ENCODE peak calls at places on chromosomes 6 and 20, in nine cellular contexts. B is activated CD4-positive, alpha-beta T cell treated with anti-CD3 and anti-CD28 coated beads, Interleukin-2, amount 50 U/mL, for 1 hour; X is psoas muscle; R is ovary; Q is iPS-NIHi11; E is sigmoid colon; I is GM13977; Z is ELR; K is fibroblast of lung. A is an unnamed sample.

GRCh38 chr6:163460307-163460782 is 45.8 kb downstream of the QKI start:
- DNase-seq in B (no peak), X (no peak), R (no peak), Q (no peak), E (no peak), I (peak), Z (peak), K (peak), A (no peak)

GRCh38 chr6:57283096-57283495 is 34.3 kb upstream of the PRIM2 start:
- DNase-seq in B (no peak), X (no peak), R (no peak), Q (no peak), E (no peak), I (no peak), Z (no peak), K (no peak), A (no peak)

GRCh38 chr6:133468591-133468990 is 227.4 kb downstream of the EYA4 start:
- DNase-seq in B (no peak), X (no peak), R (no peak), Q (no peak), E (no peak), I (no peak), Z (no peak), K (no peak), A (no peak)

GRCh38 chr20:34824861-34825529 is 456 bp downstream of the NCOA6 start:
- DNase-seq in B (peak), X (peak), R (peak), Q (peak), E (peak), I (peak), Z (peak), K (peak), A (peak)

GRCh38 chr6:42367353-42368011 is 84.2 kb downstream of the TRERF1 start:
- DNase-seq in B (no peak), X (no peak), R (no peak), Q (no peak), E (no peak), I (peak), Z (no peak), K (peak), A (peak)

GRCh38 chr6:97203343-97203742 is 79.7 kb downstream of the MMS22L start:
- DNase-seq in B (no peak), X (no peak), R (no peak), Q (no peak), E (no peak), I (no peak), Z (no peak), K (peak), A (no peak)

GRCh38 chr6:75775219-75775618 is 26.2 kb downstream of the MYO6 start:
- DNase-seq in B (no peak), X (no peak), R (no peak), Q (no peak), E (no peak), I (no peak), Z (no peak), K (peak), A (no peak)

GRCh38 chr20:61744691-61745396 is 320.8 kb downstream of the TAF4 start:
- DNase-seq in B (no peak), X (peak), R (no peak), Q (no peak), E (no peak), I (no peak), Z (peak), K (peak), A (peak)

GRCh38 chr20:36303020-36303595 is 3.0 kb upstream of the DLGAP4 start:
- DNase-seq in B (no peak), X (no peak), R (no peak), Q (no peak), E (no peak), I (no peak), Z (no peak), K (no peak), A (no peak)

GRCh38 chr6:14092861-14093789 is 24.4 kb upstream of the CD83 start:
- DNase-seq in B (no peak), X (no peak), R (no peak), Q (no peak), E (no peak), I (no peak), Z (no peak), K (peak), A (peak)

GRCh38 chr6:167500961-167501360 is 176.1 kb downstream of the TTLL2 start:
- DNase-seq in B (no peak), X (peak), R (no peak), Q (no peak), E (no peak), I (no peak), Z (no peak), K (no peak), A (no peak)

GRCh38 chr20:10549511-10549910 is 114.4 kb downstream of the SLX4IP start:
- DNase-seq in B (no peak), X (no peak), R (no peak), Q (no peak), E (no peak), I (no peak), Z (no peak), K (no peak), A (no peak)

GRCh38 chr20:23162887-23163286 is 76.8 kb upstream of the CD93 start:
- DNase-seq in B (no peak), X (no peak), R (no peak), Q (no peak), E (peak), I (no peak), Z (no peak), K (no peak), A (no peak)

GRCh38 chr20:47606414-47607207 is 104.9 kb downstream of the NCOA3 start:
- DNase-seq in B (no peak), X (no peak), R (no peak), Q (no peak), E (no peak), I (no peak), Z (no peak), K (no peak), A (no peak)

GRCh38 chr6:142916881-142917280 is 28.1 kb downstream of the HIVEP2 start:
- DNase-seq in B (no peak), X (no peak), R (no peak), Q (no peak), E (no peak), I (no peak), Z (no peak), K (no peak), A (no peak)

GRCh38 chr6:154721460-154721859 is 11.8 kb upstream of the SCAF8 start:
- DNase-seq in B (no peak), X (no peak), R (no peak), Q (no peak), E (no peak), I (no peak), Z (peak), K (peak), A (no peak)

GRCh38 chr6:56669585-56669984 is 26.9 kb upstream of the DST start:
- DNase-seq in B (no peak), X (no peak), R (no peak), Q (no peak), E (no peak), I (no peak), Z (no peak), K (no peak), A (no peak)

GRCh38 chr6:152635949-152636674 is 1.1 kb downstream of the SYNE1 start:
- DNase-seq in B (no peak), X (no peak), R (peak), Q (peak), E (peak), I (peak), Z (peak), K (peak), A (peak)

GRCh38 chr6:88952065-88952704 is 11.2 kb downstream of the RNGTT start:
- DNase-seq in B (no peak), X (no peak), R (no peak), Q (no peak), E (no peak), I (no peak), Z (peak), K (no peak), A (no peak)

GRCh38 chr6:52620055-52620905 is 43.4 kb upstream of the TRAM2 start:
- DNase-seq in B (no peak), X (no peak), R (no peak), Q (no peak), E (no peak), I (no peak), Z (no peak), K (no peak), A (no peak)

GRCh38 chr20:1182136-1182535 is 2.6 kb downstream of the TMEM74B start:
- DNase-seq in B (no peak), X (no peak), R (no peak), Q (no peak), E (no peak), I (no peak), Z (no peak), K (no peak), A (no peak)

GRCh38 chr6:143223895-143224294 is 163.2 kb downstream of the AIG1 start:
- DNase-seq in B (no peak), X (peak), R (peak), Q (peak), E (no peak), I (no peak), Z (peak), K (peak), A (peak)

GRCh38 chr6:138226701-138227315 is 8.5 kb upstream of the PBOV1 start:
- DNase-seq in B (no peak), X (no peak), R (no peak), Q (no peak), E (no peak), I (no peak), Z (no peak), K (no peak), A (no peak)

GRCh38 chr6:23003671-23004598 is 434.6 kb downstream of the HDGFL1 start:
- DNase-seq in B (no peak), X (peak), R (no peak), Q (no peak), E (peak), I (no peak), Z (peak), K (peak), A (no peak)

GRCh38 chr6:113476937-113477839 is 380.0 kb upstream of the MARCKS start:
- DNase-seq in B (no peak), X (no peak), R (no peak), Q (no peak), E (no peak), I (no peak), Z (peak), K (no peak), A (no peak)

GRCh38 chr20:4341804-4342560 is 326.6 kb upstream of the RNF24 start:
- DNase-seq in B (no peak), X (no peak), R (no peak), Q (no peak), E (no peak), I (no peak), Z (peak), K (peak), A (no peak)

GRCh38 chr20:32727663-32728062 is 15.6 kb downstream of the COMMD7 start:
- DNase-seq in B (no peak), X (no peak), R (no peak), Q (peak), E (no peak), I (no peak), Z (peak), K (peak), A (no peak)

GRCh38 chr6:22248513-22249308 is 48.1 kb downstream of the PRL start:
- DNase-seq in B (no peak), X (no peak), R (no peak), Q (no peak), E (no peak), I (no peak), Z (peak), K (peak), A (no peak)

A was measured in right lobe of liver.